ENCODE peak calls at places on chromosomes 5 and 9, in nine cellular contexts. One of them, this sample, is unnamed.
A peak's percentile ranks its signal among the peaks of the same experiment; 100 is the strongest.

GRCh38 chr5:154652746-154653417 is 102.3 kb upstream of the LARP1 start:
- DNase-seq in lower lobe of right lung: no peak
- DNase-seq in OCI-LY7: no peak
- DNase-seq in A673: peak; percentile 27
- DNase-seq in transverse colon: peak; percentile 23
- DNase-seq in colonic mucosa: no peak
- DNase-seq in GM23248: peak; percentile 31
- DNase-seq in Panc1: no peak
- DNase-seq in CD4-positive, CD25-positive, alpha-beta regulatory T cell: no peak
- DNase-seq in this sample: peak; percentile 75

GRCh38 chr9:81552571-81552970 is 136.8 kb downstream of the TLE1 start:
- DNase-seq in lower lobe of right lung: no peak
- DNase-seq in Panc1: no peak
- DNase-seq in A673: no peak
- DNase-seq in colonic mucosa: no peak
- DNase-seq in GM23248: no peak
- DNase-seq in CD4-positive, CD25-positive, alpha-beta regulatory T cell: no peak
- DNase-seq in transverse colon: no peak
- DNase-seq in OCI-LY7: no peak
- DNase-seq in this sample: peak; percentile 31

GRCh38 chr9:114469091-114469853 is 36.0 kb downstream of the WHRN start:
- DNase-seq in OCI-LY7: no peak
- DNase-seq in A673: no peak
- DNase-seq in colonic mucosa: no peak
- DNase-seq in transverse colon: no peak
- DNase-seq in lower lobe of right lung: no peak
- DNase-seq in Panc1: no peak
- DNase-seq in GM23248: no peak
- DNase-seq in CD4-positive, CD25-positive, alpha-beta regulatory T cell: no peak
- DNase-seq in this sample: no peak

GRCh38 chr9:110069326-110070248 is 138.4 kb downstream of the C9orf152 start:
- DNase-seq in CD4-positive, CD25-positive, alpha-beta regulatory T cell: no peak
- DNase-seq in GM23248: peak; percentile 97
- DNase-seq in lower lobe of right lung: peak; percentile 66
- DNase-seq in transverse colon: no peak
- DNase-seq in Panc1: peak; percentile 72
- DNase-seq in A673: peak; percentile 32
- DNase-seq in OCI-LY7: no peak
- DNase-seq in colonic mucosa: no peak
- DNase-seq in this sample: no peak

GRCh38 chr5:66840527-66841013 is 244.4 kb downstream of the MAST4 start:
- DNase-seq in Panc1: no peak
- DNase-seq in lower lobe of right lung: no peak
- DNase-seq in OCI-LY7: no peak
- DNase-seq in CD4-positive, CD25-positive, alpha-beta regulatory T cell: no peak
- DNase-seq in GM23248: no peak
- DNase-seq in colonic mucosa: no peak
- DNase-seq in transverse colon: no peak
- DNase-seq in A673: no peak
- DNase-seq in this sample: no peak

GRCh38 chr5:151150484-151151262 is 6.9 kb downstream of the ANXA6 start:
- DNase-seq in lower lobe of right lung: peak; percentile 53
- DNase-seq in colonic mucosa: peak; percentile 39
- DNase-seq in GM23248: peak; percentile 63
- DNase-seq in A673: peak; percentile 50
- DNase-seq in CD4-positive, CD25-positive, alpha-beta regulatory T cell: peak; percentile 64
- DNase-seq in transverse colon: peak; percentile 61
- DNase-seq in Panc1: no peak
- DNase-seq in OCI-LY7: peak; percentile 81
- DNase-seq in this sample: peak; percentile 26

GRCh38 chr5:131224387-131225191 is 39.3 kb upstream of the CDC42SE2 start:
- DNase-seq in transverse colon: peak; percentile 59
- DNase-seq in GM23248: no peak
- DNase-seq in A673: no peak
- DNase-seq in CD4-positive, CD25-positive, alpha-beta regulatory T cell: no peak
- DNase-seq in colonic mucosa: peak; percentile 46
- DNase-seq in lower lobe of right lung: peak; percentile 51
- DNase-seq in Panc1: no peak
- DNase-seq in OCI-LY7: no peak
- DNase-seq in this sample: peak; percentile 72

GRCh38 chr5:119582987-119583386 is 46.4 kb upstream of the FAM170A start:
- DNase-seq in colonic mucosa: no peak
- DNase-seq in OCI-LY7: no peak
- DNase-seq in lower lobe of right lung: no peak
- DNase-seq in transverse colon: no peak
- DNase-seq in Panc1: no peak
- DNase-seq in A673: no peak
- DNase-seq in GM23248: no peak
- DNase-seq in CD4-positive, CD25-positive, alpha-beta regulatory T cell: no peak
- DNase-seq in this sample: no peak

GRCh38 chr5:172370237-172370640 is 84.1 kb downstream of the SH3PXD2B start:
- DNase-seq in colonic mucosa: no peak
- DNase-seq in GM23248: no peak
- DNase-seq in transverse colon: no peak
- DNase-seq in OCI-LY7: no peak
- DNase-seq in CD4-positive, CD25-positive, alpha-beta regulatory T cell: no peak
- DNase-seq in A673: no peak
- DNase-seq in Panc1: no peak
- DNase-seq in lower lobe of right lung: no peak
- DNase-seq in this sample: no peak

GRCh38 chr9:119177141-119177540 is 192.1 kb downstream of the BRINP1 start:
- DNase-seq in lower lobe of right lung: no peak
- DNase-seq in colonic mucosa: no peak
- DNase-seq in A673: peak; percentile 3
- DNase-seq in GM23248: no peak
- DNase-seq in Panc1: no peak
- DNase-seq in CD4-positive, CD25-positive, alpha-beta regulatory T cell: no peak
- DNase-seq in transverse colon: no peak
- DNase-seq in OCI-LY7: no peak
- DNase-seq in this sample: no peak

GRCh38 chr9:77899679-77900354 is 131.8 kb downstream of the GNAQ start:
- DNase-seq in lower lobe of right lung: no peak
- DNase-seq in transverse colon: no peak
- DNase-seq in OCI-LY7: no peak
- DNase-seq in GM23248: peak; percentile 78
- DNase-seq in A673: no peak
- DNase-seq in Panc1: no peak
- DNase-seq in colonic mucosa: no peak
- DNase-seq in CD4-positive, CD25-positive, alpha-beta regulatory T cell: no peak
- DNase-seq in this sample: no peak

GRCh38 chr5:77168187-77168883 is 42.1 kb upstream of the PDE8B start:
- DNase-seq in CD4-positive, CD25-positive, alpha-beta regulatory T cell: no peak
- DNase-seq in Panc1: no peak
- DNase-seq in lower lobe of right lung: peak; percentile 52
- DNase-seq in OCI-LY7: no peak
- DNase-seq in colonic mucosa: no peak
- DNase-seq in A673: peak; percentile 23
- DNase-seq in transverse colon: peak; percentile 38
- DNase-seq in GM23248: peak; percentile 89
- DNase-seq in this sample: no peak

GRCh38 chr9:87706066-87706739 is 19.7 kb upstream of the CTSL start:
- DNase-seq in transverse colon: no peak
- DNase-seq in OCI-LY7: no peak
- DNase-seq in CD4-positive, CD25-positive, alpha-beta regulatory T cell: no peak
- DNase-seq in lower lobe of right lung: no peak
- DNase-seq in A673: no peak
- DNase-seq in colonic mucosa: no peak
- DNase-seq in Panc1: no peak
- DNase-seq in GM23248: no peak
- DNase-seq in this sample: no peak

GRCh38 chr9:3912260-3912659 is 386.5 kb upstream of the RFX3 start:
- DNase-seq in A673: no peak
- DNase-seq in transverse colon: no peak
- DNase-seq in CD4-positive, CD25-positive, alpha-beta regulatory T cell: no peak
- DNase-seq in lower lobe of right lung: no peak
- DNase-seq in OCI-LY7: no peak
- DNase-seq in GM23248: no peak
- DNase-seq in Panc1: no peak
- DNase-seq in colonic mucosa: no peak
- DNase-seq in this sample: no peak

GRCh38 chr9:18274693-18275092 is 199.3 kb upstream of the ADAMTSL1 start:
- DNase-seq in CD4-positive, CD25-positive, alpha-beta regulatory T cell: no peak
- DNase-seq in Panc1: no peak
- DNase-seq in colonic mucosa: no peak
- DNase-seq in A673: peak; percentile 1
- DNase-seq in lower lobe of right lung: no peak
- DNase-seq in transverse colon: no peak
- DNase-seq in GM23248: peak; percentile 23
- DNase-seq in OCI-LY7: no peak
- DNase-seq in this sample: no peak

GRCh38 chr9:98410185-98410697 is 154.8 kb upstream of the TBC1D2 start:
- DNase-seq in colonic mucosa: no peak
- DNase-seq in transverse colon: no peak
- DNase-seq in OCI-LY7: peak; percentile 4
- DNase-seq in lower lobe of right lung: no peak
- DNase-seq in A673: peak; percentile 60
- DNase-seq in Panc1: no peak
- DNase-seq in GM23248: peak; percentile 96
- DNase-seq in CD4-positive, CD25-positive, alpha-beta regulatory T cell: no peak
- DNase-seq in this sample: peak; percentile 39

GRCh38 chr5:115545065-115545882 is 699 bp upstream of the FEM1C start:
- DNase-seq in GM23248: no peak
- DNase-seq in A673: no peak
- DNase-seq in lower lobe of right lung: no peak
- DNase-seq in transverse colon: peak; percentile 18
- DNase-seq in colonic mucosa: no peak
- DNase-seq in Panc1: no peak
- DNase-seq in OCI-LY7: no peak
- DNase-seq in CD4-positive, CD25-positive, alpha-beta regulatory T cell: no peak
- DNase-seq in this sample: no peak

GRCh38 chr5:77944757-77945340 is 168.7 kb upstream of the TBCA start:
- DNase-seq in lower lobe of right lung: no peak
- DNase-seq in colonic mucosa: no peak
- DNase-seq in OCI-LY7: no peak
- DNase-seq in A673: no peak
- DNase-seq in GM23248: no peak
- DNase-seq in Panc1: no peak
- DNase-seq in CD4-positive, CD25-positive, alpha-beta regulatory T cell: no peak
- DNase-seq in transverse colon: no peak
- DNase-seq in this sample: no peak

GRCh38 chr5:56791396-56791795 is 24.0 kb upstream of the MAP3K1 start:
- DNase-seq in A673: no peak
- DNase-seq in lower lobe of right lung: no peak
- DNase-seq in Panc1: no peak
- DNase-seq in OCI-LY7: no peak
- DNase-seq in transverse colon: no peak
- DNase-seq in CD4-positive, CD25-positive, alpha-beta regulatory T cell: no peak
- DNase-seq in colonic mucosa: no peak
- DNase-seq in GM23248: no peak
- DNase-seq in this sample: no peak

GRCh38 chr5:102582706-102583105 is 83.9 kb upstream of the SLCO6A1 start:
- DNase-seq in GM23248: peak; percentile 15
- DNase-seq in lower lobe of right lung: no peak
- DNase-seq in A673: no peak
- DNase-seq in CD4-positive, CD25-positive, alpha-beta regulatory T cell: no peak
- DNase-seq in Panc1: no peak
- DNase-seq in transverse colon: no peak
- DNase-seq in colonic mucosa: no peak
- DNase-seq in OCI-LY7: no peak
- DNase-seq in this sample: no peak

GRCh38 chr5:43702815-43703214 is 99.8 kb downstream of the NNT start:
- DNase-seq in A673: peak; percentile 80
- DNase-seq in lower lobe of right lung: no peak
- DNase-seq in CD4-positive, CD25-positive, alpha-beta regulatory T cell: no peak
- DNase-seq in OCI-LY7: no peak
- DNase-seq in Panc1: no peak
- DNase-seq in colonic mucosa: no peak
- DNase-seq in GM23248: peak; percentile 50
- DNase-seq in transverse colon: no peak
- DNase-seq in this sample: no peak

GRCh38 chr5:146344155-146345118 is 5.8 kb downstream of the POU4F3 start:
- DNase-seq in OCI-LY7: no peak
- DNase-seq in transverse colon: no peak
- DNase-seq in Panc1: no peak
- DNase-seq in colonic mucosa: peak; percentile 18
- DNase-seq in CD4-positive, CD25-positive, alpha-beta regulatory T cell: no peak
- DNase-seq in lower lobe of right lung: no peak
- DNase-seq in A673: no peak
- DNase-seq in GM23248: no peak
- DNase-seq in this sample: no peak

GRCh38 chr9:33835625-33836260 is 18.8 kb downstream of the UBE2R2 start:
- DNase-seq in CD4-positive, CD25-positive, alpha-beta regulatory T cell: no peak
- DNase-seq in A673: no peak
- DNase-seq in Panc1: no peak
- DNase-seq in colonic mucosa: no peak
- DNase-seq in transverse colon: no peak
- DNase-seq in OCI-LY7: no peak
- DNase-seq in lower lobe of right lung: no peak
- DNase-seq in GM23248: no peak
- DNase-seq in this sample: no peak
- H3K27ac ChIP-seq in CD4-positive, CD25-positive, alpha-beta regulatory T cell: no peak overlapping the region
- H3K27ac ChIP-seq in A673: no peak overlapping the region
- H3K27ac ChIP-seq in Panc1: no peak overlapping the region
- H3K27ac ChIP-seq in colonic mucosa: no peak overlapping the region
- H3K27ac ChIP-seq in transverse colon: peak overlapping the region; percentile 30
- H3K27ac ChIP-seq in OCI-LY7: no peak overlapping the region
- H3K27ac ChIP-seq in lower lobe of right lung: peak overlapping the region; percentile 25
- H3K27ac ChIP-seq in GM23248: peak overlapping the region; percentile 76
- H3K27ac ChIP-seq in this sample: no peak overlapping the region

GRCh38 chr9:135067091-135067710 is 20.3 kb upstream of the OLFM1 start:
- DNase-seq in Panc1: no peak
- DNase-seq in GM23248: no peak
- DNase-seq in transverse colon: no peak
- DNase-seq in A673: no peak
- DNase-seq in lower lobe of right lung: peak; percentile 20
- DNase-seq in OCI-LY7: no peak
- DNase-seq in colonic mucosa: no peak
- DNase-seq in CD4-positive, CD25-positive, alpha-beta regulatory T cell: no peak
- DNase-seq in this sample: no peak
- H3K4me1 ChIP-seq in Panc1: no peaks in the 10 kb centered on the region
- H3K4me1 ChIP-seq in GM23248: no peaks in the 10 kb centered on the region
- H3K4me1 ChIP-seq in transverse colon: no peaks in the 10 kb centered on the region
- H3K4me1 ChIP-seq in A673: no peaks in the 10 kb centered on the region
- H3K4me1 ChIP-seq in lower lobe of right lung: no peaks in the 10 kb centered on the region
- H3K4me1 ChIP-seq in OCI-LY7: no peaks in the 10 kb centered on the region
- H3K4me1 ChIP-seq in colonic mucosa: no peaks in the 10 kb centered on the region
- H3K4me1 ChIP-seq in CD4-positive, CD25-positive, alpha-beta regulatory T cell: no peaks in the 10 kb centered on the region
- H3K4me1 ChIP-seq in this sample: no peaks in the 10 kb centered on the region

DNA sequence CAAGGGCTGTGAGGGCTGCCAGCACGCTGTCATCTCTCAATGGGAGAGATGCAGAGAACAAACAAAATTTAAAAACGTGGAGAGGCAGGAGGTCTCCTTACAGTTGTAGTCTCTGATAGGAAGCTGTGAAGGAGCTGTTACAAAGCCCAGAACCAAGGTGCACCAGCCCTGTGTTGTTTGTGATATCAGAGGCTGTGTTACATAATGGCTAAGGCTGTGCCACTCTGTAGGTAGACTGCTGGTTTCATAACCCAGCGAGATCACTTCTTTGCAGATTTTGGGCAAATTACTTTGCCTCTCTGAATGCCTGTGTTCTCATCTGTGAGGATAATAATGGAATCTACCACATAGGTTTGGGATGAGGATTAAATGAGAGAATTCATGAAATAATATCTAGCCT is 1480.7 kb upstream of the WWC1 start:
- DNase-seq in OCI-LY7: no peak
- DNase-seq in colonic mucosa: no peak
- DNase-seq in lower lobe of right lung: no peak
- DNase-seq in transverse colon: no peak
- DNase-seq in Panc1: no peak
- DNase-seq in A673: no peak
- DNase-seq in CD4-positive, CD25-positive, alpha-beta regulatory T cell: no peak
- DNase-seq in GM23248: no peak
- DNase-seq in this sample: no peak
- H3K27ac ChIP-seq in OCI-LY7: no peak overlapping the region
- H3K27ac ChIP-seq in colonic mucosa: no peak overlapping the region
- H3K27ac ChIP-seq in lower lobe of right lung: no peak overlapping the region
- H3K27ac ChIP-seq in transverse colon: no peak overlapping the region
- H3K27ac ChIP-seq in Panc1: no peak overlapping the region
- H3K27ac ChIP-seq in A673: no peak overlapping the region
- H3K27ac ChIP-seq in CD4-positive, CD25-positive, alpha-beta regulatory T cell: no peak overlapping the region
- H3K27ac ChIP-seq in GM23248: no peak overlapping the region
- H3K27ac ChIP-seq in this sample: no peak overlapping the region

GRCh38 chr9:111877420-111877819 is 19.2 kb upstream of the UGCG start:
- DNase-seq in OCI-LY7: no peak
- DNase-seq in CD4-positive, CD25-positive, alpha-beta regulatory T cell: no peak
- DNase-seq in colonic mucosa: no peak
- DNase-seq in Panc1: no peak
- DNase-seq in transverse colon: no peak
- DNase-seq in GM23248: no peak
- DNase-seq in lower lobe of right lung: no peak
- DNase-seq in A673: no peak
- DNase-seq in this sample: peak; percentile 43
- H3K4me1 ChIP-seq in OCI-LY7: no peaks in the 10 kb centered on the region
- H3K4me1 ChIP-seq in CD4-positive, CD25-positive, alpha-beta regulatory T cell: no peaks in the 10 kb centered on the region
- H3K4me1 ChIP-seq in colonic mucosa: no peaks in the 10 kb centered on the region
- H3K4me1 ChIP-seq in Panc1: no peaks in the 10 kb centered on the region
- H3K4me1 ChIP-seq in transverse colon: no peaks in the 10 kb centered on the region
- H3K4me1 ChIP-seq in GM23248: no peaks in the 10 kb centered on the region
- H3K4me1 ChIP-seq in lower lobe of right lung: no peaks in the 10 kb centered on the region
- H3K4me1 ChIP-seq in A673: peaks cover 9% of the 10 kb centered on the region
- H3K4me1 ChIP-seq in this sample: no peaks in the 10 kb centered on the region

This sample was measured in small intestine.